ENCODE peak calls at places on chromosomes 7 and 10, in eight cellular contexts. J is SHP77, R is NCI-H187, E is nucleus accumbens, Z is fibroblast of mammary gland, V is neural crest cell, D is aorta, G is WTC11. P is an unnamed sample.

GRCh38 chr10:112775347-112775746 is 174.7 kb upstream of the TCF7L2 start:
- DNase-seq in J (no peak), R (no peak), E (no peak), Z (no peak), V (no peak), D (no peak), G (no peak), P (peak)

GRCh38 chr10:129079705-129080104 is 387.3 kb upstream of the MGMT start:
- DNase-seq in J (no peak), R (no peak), E (no peak), Z (no peak), V (no peak), D (no peak), G (no peak), P (no peak)

GRCh38 chr7:51635801-51636200 is 319.2 kb upstream of the COBL start:
- DNase-seq in J (no peak), R (no peak), E (no peak), Z (no peak), V (no peak), D (no peak), G (no peak), P (no peak)

GRCh38 chr7:30970594-30971094 is 6.9 kb downstream of the GHRHR start:
- DNase-seq in J (no peak), R (peak), E (no peak), Z (peak), V (no peak), D (no peak), G (peak), P (peak)

GRCh38 chr7:105707967-105708580 is 126.8 kb upstream of the EFCAB10 start:
- DNase-seq in J (no peak), R (no peak), E (no peak), Z (no peak), V (no peak), D (no peak), G (no peak), P (no peak)

GRCh38 chr7:141974831-141975230 is 1.3 kb upstream of the TAS2R38 start:
- DNase-seq in J (peak), R (no peak), E (no peak), Z (peak), V (no peak), D (no peak), G (peak), P (peak)

GRCh38 chr7:94656925-94657731 is 1.2 kb upstream of the SGCE start:
- DNase-seq in J (peak), R (peak), E (no peak), Z (peak), V (peak), D (no peak), G (no peak), P (peak)

GRCh38 chr10:60236869-60237524 is 152.7 kb downstream of the ANK3 start:
- DNase-seq in J (no peak), R (no peak), E (no peak), Z (peak), V (no peak), D (no peak), G (no peak), P (no peak)

GRCh38 chr10:124493191-124493936 is 31.7 kb downstream of the LHPP start:
- DNase-seq in J (peak), R (no peak), E (no peak), Z (no peak), V (no peak), D (peak), G (no peak), P (no peak)

GRCh38 chr7:38375453-38375852 is 102.0 kb upstream of the TARP start:
- DNase-seq in J (no peak), R (no peak), E (no peak), Z (no peak), V (no peak), D (no peak), G (no peak), P (no peak)

GRCh38 chr7:47420117-47420780 is 161.7 kb downstream of the TNS3 start:
- DNase-seq in J (no peak), R (no peak), E (no peak), Z (no peak), V (no peak), D (no peak), G (no peak), P (no peak)

GRCh38 chr10:127906548-127907377 is at the start of gene PTPRE:
- DNase-seq in J (no peak), R (no peak), E (no peak), Z (peak), V (peak), D (peak), G (peak), P (peak)

GRCh38 chr7:78296036-78296435 is 497.5 kb downstream of the PHTF2 start:
- DNase-seq in J (no peak), R (no peak), E (no peak), Z (no peak), V (no peak), D (no peak), G (no peak), P (no peak)

GRCh38 chr7:101945034-101945758 is 127.8 kb downstream of the CUX1 start:
- DNase-seq in J (no peak), R (no peak), E (no peak), Z (no peak), V (no peak), D (peak), G (no peak), P (no peak)